ENCODE peak calls at places on chromosome 18, in seven cellular contexts. M is tibial nerve, Y is stomach, E is sigmoid colon, O is A549, D is ovary, W is H1. C is an unnamed sample.
A peak's percentile ranks its signal among the peaks of the same experiment; 100 is the strongest.

GRCh38 chr18:32040936-32041335 is 22.3 kb downstream of the RNF125 start:
- DNase-seq in M (no peak), Y (no peak), E (no peak), O (no peak), D (no peak), W (no peak), C (peak; percentile 32)

GRCh38 chr18:34522627-34523026 is 187.5 kb upstream of the DTNA start:
- DNase-seq in M (no peak), Y (no peak), E (no peak), O (no peak), D (no peak), W (no peak), C (no peak)

GRCh38 chr18:54149078-54149697 is 75.3 kb downstream of the MBD2 start:
- DNase-seq in M (no peak), Y (no peak), E (no peak), O (peak; percentile 46), D (peak; percentile 47), W (no peak), C (no peak)

GRCh38 chr18:34773961-34774754 is 64.1 kb downstream of the DTNA start:
- DNase-seq in M (no peak), Y (peak; percentile 59), E (peak; percentile 70), O (no peak), D (no peak), W (no peak), C (peak; percentile 27)

GRCh38 chr18:35458677-35459441 is 38.9 kb downstream of the INO80C start:
- DNase-seq in M (no peak), Y (peak; percentile 55), E (peak; percentile 74), O (peak; percentile 43), D (peak; percentile 48), W (peak; percentile 55), C (peak; percentile 58)

GRCh38 chr18:22166070-22166972 is 3.1 kb upstream of the GATA6 start:
- DNase-seq in M (no peak), Y (peak; percentile 69), E (no peak), O (peak; percentile 6), D (peak; percentile 79), W (peak; percentile 53), C (peak; percentile 77)

GRCh38 chr18:72848534-72849237 is 19.1 kb downstream of the NETO1 start:
- DNase-seq in M (no peak), Y (no peak), E (no peak), O (no peak), D (no peak), W (no peak), C (no peak)

GRCh38 chr18:46445914-46446313 is 211.1 kb downstream of the LOXHD1 start:
- DNase-seq in M (no peak), Y (no peak), E (no peak), O (no peak), D (no peak), W (no peak), C (no peak)

GRCh38 chr18:40079786-40080185 is 1875.2 kb upstream of the PIK3C3 start:
- DNase-seq in M (no peak), Y (no peak), E (no peak), O (no peak), D (no peak), W (no peak), C (no peak)

GRCh38 chr18:12405066-12405465 is 2.7 kb upstream of the PRELID3A start:
- DNase-seq in M (no peak), Y (no peak), E (no peak), O (no peak), D (no peak), W (no peak), C (no peak)

GRCh38 chr18:12403601-12404506 is 3.9 kb upstream of the PRELID3A start:
- DNase-seq in M (no peak), Y (no peak), E (no peak), O (peak; percentile 51), D (no peak), W (no peak), C (no peak)

GRCh38 chr18:12408247-12408869 is 629 bp downstream of the PRELID3A start:
- DNase-seq in M (no peak), Y (no peak), E (no peak), O (no peak), D (no peak), W (no peak), C (peak; percentile 17)

GRCh38 chr18:12409466-12409865 is 1.7 kb downstream of the PRELID3A start:
- DNase-seq in M (no peak), Y (no peak), E (no peak), O (no peak), D (no peak), W (no peak), C (no peak)

DNA sequence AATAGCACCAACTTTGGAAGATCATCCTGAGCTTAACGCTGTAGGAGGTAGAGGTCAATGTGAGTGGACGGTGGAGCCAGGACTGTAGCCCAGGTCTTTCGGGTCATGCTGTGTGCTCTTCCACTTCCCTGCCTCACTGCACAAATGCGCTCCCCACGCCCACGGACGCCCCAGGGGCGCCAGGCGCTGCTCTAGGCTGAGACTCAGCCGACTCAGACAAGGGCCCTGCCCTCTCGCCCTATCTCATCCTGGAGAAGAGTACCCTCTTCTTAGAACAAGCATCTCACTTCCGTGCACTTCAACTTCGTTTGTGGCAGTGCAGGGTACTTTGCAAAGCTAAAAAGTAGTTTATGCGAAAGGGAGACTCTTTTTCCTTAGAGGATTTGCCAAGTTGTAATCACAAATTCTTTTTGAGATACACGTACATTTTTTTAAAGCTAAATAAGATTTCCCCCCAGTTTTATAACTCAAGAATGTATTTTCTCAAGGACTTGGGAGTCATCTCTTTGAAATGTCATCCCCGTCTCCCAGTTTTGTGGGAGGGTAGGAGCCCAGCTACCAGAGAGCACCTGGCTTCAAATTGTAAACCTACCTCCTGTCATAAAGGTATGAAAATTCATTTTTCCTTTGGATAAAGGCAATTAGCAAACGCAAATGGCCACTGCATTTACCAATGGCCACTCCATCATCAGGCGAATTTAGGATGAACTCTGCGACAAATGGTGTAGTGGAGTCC is 1.2 kb upstream of the PRELID3A start:
- DNase-seq in M (no peak), Y (no peak), E (no peak), O (no peak), D (no peak), W (no peak), C (no peak)
- H3K4me1 ChIP-seq in M (no peaks in the 10 kb centered on the region), Y (peaks cover 22% of the 10 kb centered on the region), E (no peaks in the 10 kb centered on the region), O (peaks cover 40% of the 10 kb centered on the region), D (peaks cover 7% of the 10 kb centered on the region), W (peaks cover 1% of the 10 kb centered on the region), C (peaks cover 32% of the 10 kb centered on the region)

GRCh38 chr18:58541789-58542425 is 87.0 kb downstream of the ALPK2 start:
- DNase-seq in M (no peak), Y (no peak), E (no peak), O (peak; percentile 67), D (no peak), W (no peak), C (no peak)

GRCh38 chr18:58542426-58543159 is 86.3 kb downstream of the ALPK2 start:
- DNase-seq in M (no peak), Y (no peak), E (no peak), O (no peak), D (no peak), W (no peak), C (no peak)

GRCh38 chr18:58544616-58545337 is 84.1 kb downstream of the ALPK2 start:
- DNase-seq in M (no peak), Y (no peak), E (no peak), O (no peak), D (no peak), W (no peak), C (no peak)

GRCh38 chr18:58545338-58546096 is 83.4 kb downstream of the ALPK2 start:
- DNase-seq in M (no peak), Y (no peak), E (no peak), O (no peak), D (no peak), W (no peak), C (no peak)

DNA sequence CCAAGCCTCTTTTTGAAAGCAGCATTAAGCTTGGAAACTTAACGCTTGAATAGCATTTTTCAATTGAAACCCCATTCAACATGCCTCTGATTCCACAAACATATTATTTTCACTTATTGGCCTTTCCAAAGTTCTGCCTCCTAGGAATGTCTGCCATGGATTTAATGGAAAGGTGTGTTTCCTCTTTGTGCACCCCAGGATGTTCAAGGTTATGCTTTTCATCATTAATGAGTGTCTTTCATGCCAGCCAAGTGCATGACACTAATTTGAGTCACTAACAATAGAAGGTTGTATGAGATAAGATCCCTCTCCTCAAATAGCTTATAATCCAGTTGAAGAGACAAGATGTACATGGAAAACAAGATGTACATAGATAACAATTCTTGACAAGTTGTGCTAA is 84.7 kb downstream of the ALPK2 start:
- DNase-seq in M (no peak), Y (no peak), E (no peak), O (no peak), D (no peak), W (no peak), C (no peak)
- TF ChIP-seq EP300 in M (no peak), Y (no peak), E (no peak), O (no peak), D (no peak), W (no peak), C (no peak)

DNA sequence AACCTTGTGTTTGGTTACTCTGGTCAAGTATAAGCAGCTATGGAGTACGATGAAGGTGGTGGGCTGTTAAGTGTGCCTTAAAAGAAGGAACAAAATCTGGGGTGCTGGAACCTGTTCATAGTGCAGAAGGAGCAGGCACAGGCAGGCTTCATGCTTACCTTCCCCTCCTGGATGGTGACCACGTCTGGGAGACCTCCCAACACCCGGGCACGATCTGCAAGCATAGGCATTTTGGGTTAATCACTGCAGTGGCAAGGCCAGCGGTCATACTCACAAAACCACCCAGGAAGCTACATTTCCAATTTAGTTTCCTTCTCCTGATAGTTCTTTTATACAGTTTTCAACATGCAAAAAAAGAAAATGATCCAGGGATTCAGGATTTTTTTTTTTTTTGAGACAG is 58.7 kb upstream of the LPIN2 start:
- DNase-seq in M (no peak), Y (no peak), E (no peak), O (no peak), D (no peak), W (no peak), C (no peak)
- TF ChIP-seq POLR2A in M (no peak), Y (no peak), E (no peak), O (no peak), D (no peak), W (no peak), C (no peak)

GRCh38 chr18:2326999-2327398 is 244.3 kb downstream of the METTL4 start:
- DNase-seq in M (no peak), Y (no peak), E (no peak), O (no peak), D (no peak), W (no peak), C (no peak)

GRCh38 chr18:2325933-2326332 is 245.4 kb downstream of the METTL4 start:
- DNase-seq in M (no peak), Y (no peak), E (no peak), O (no peak), D (no peak), W (no peak), C (no peak)

GRCh38 chr18:2331496-2331895 is 239.8 kb downstream of the METTL4 start:
- DNase-seq in M (no peak), Y (no peak), E (no peak), O (no peak), D (no peak), W (no peak), C (no peak)

GRCh38 chr18:2325308-2325849 is 245.9 kb downstream of the METTL4 start:
- DNase-seq in M (no peak), Y (no peak), E (no peak), O (no peak), D (no peak), W (no peak), C (no peak)

DNA sequence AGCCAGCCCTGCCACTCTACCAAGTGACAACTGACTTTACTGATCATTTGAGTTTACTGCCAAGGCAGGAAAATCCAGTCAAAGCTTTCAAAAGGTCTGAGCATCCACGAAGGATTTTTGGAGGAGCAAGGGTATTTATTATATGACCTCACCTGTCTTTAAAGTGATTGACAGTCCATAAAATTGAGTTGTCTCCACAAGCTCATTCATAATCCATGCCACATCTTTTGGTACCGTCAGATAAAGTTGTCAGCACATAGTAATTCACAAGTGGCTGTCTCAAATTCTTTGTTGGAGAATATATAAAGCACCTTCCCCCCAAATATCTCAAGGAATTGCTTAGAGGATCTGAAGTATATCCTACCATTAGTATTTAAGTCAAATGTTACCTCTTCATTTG is 240.5 kb downstream of the METTL4 start:
- DNase-seq in M (no peak), Y (no peak), E (no peak), O (no peak), D (no peak), W (no peak), C (no peak)
- H3K4me1 ChIP-seq in M (no peaks in the 10 kb centered on the region), Y (no peaks in the 10 kb centered on the region), E (no peaks in the 10 kb centered on the region), O (no peaks in the 10 kb centered on the region), D (no peaks in the 10 kb centered on the region), W (no peaks in the 10 kb centered on the region), C (no peaks in the 10 kb centered on the region)

C was measured in transverse colon.